ENCODE peak calls at places on chromosomes 1 and 21, in four cellular contexts. V, B, L and K are unnamed samples.

GRCh38 chr1:9399510-9400424 is 107.1 kb downstream of the SPSB1 start:
- DNase-seq in V (peak), L (peak), B (no peak), K (peak)

GRCh38 chr1:219092206-219092605 is 81.5 kb upstream of the LYPLAL1 start:
- DNase-seq in V (no peak), L (no peak), B (peak), K (no peak)

GRCh38 chr1:67610450-67610849 is 74.6 kb upstream of the GADD45A start:
- DNase-seq in L (no peak), V (no peak), B (no peak), K (no peak)

GRCh38 chr1:153122831-153123421 is 9.6 kb upstream of the SPRR2F start:
- DNase-seq in L (peak), V (no peak), B (no peak), K (peak)

GRCh38 chr1:10794724-10795304 is 1.6 kb downstream of the CASZ1 start:
- DNase-seq in V (no peak), L (peak), B (no peak), K (peak)

GRCh38 chr1:237717121-237717520 is 173.6 kb downstream of the ZP4 start:
- DNase-seq in L (peak), V (no peak), B (no peak), K (peak)

GRCh38 chr21:45502600-45502999 is 39.6 kb downstream of the SLC19A1 start:
- DNase-seq in B (no peak), V (no peak), L (no peak), K (peak)

GRCh38 chr1:87150143-87150542 is 178.5 kb upstream of the LMO4 start:
- DNase-seq in B (no peak), V (no peak), L (no peak), K (peak)

GRCh38 chr1:212161231-212161781 is 123.9 kb upstream of the PPP2R5A start:
- DNase-seq in V (no peak), L (no peak), B (peak), K (no peak)

GRCh38 chr21:26849428-26850115 is 4.4 kb upstream of the ADAMTS1 start:
- DNase-seq in B (peak), V (peak), L (peak), K (peak)

GRCh38 chr21:41171210-41171609 is 3.2 kb downstream of the BACE2 start:
- DNase-seq in V (no peak), B (peak), L (no peak), K (peak)

GRCh38 chr1:214466759-214467585 is 84.4 kb downstream of the PTPN14 start:
- DNase-seq in V (no peak), L (no peak), B (no peak), K (no peak)

GRCh38 chr1:154943649-154944421 is 7.3 kb upstream of the PMVK start:
- DNase-seq in L (peak), B (no peak), V (peak), K (peak)

GRCh38 chr1:41333146-41333784 is 28.0 kb upstream of the FOXO6 start:
- DNase-seq in B (peak), V (no peak), L (no peak), K (no peak)

GRCh38 chr1:3320246-3321152 is 134.0 kb upstream of the ARHGEF16 start:
- DNase-seq in V (no peak), L (peak), B (peak), K (no peak)

GRCh38 chr1:236301958-236302335 is 20.2 kb upstream of the ERO1B start:
- DNase-seq in B (no peak), L (peak), V (no peak), K (peak)

GRCh38 chr1:57796609-57797008 is 372.7 kb upstream of the DAB1 start:
- DNase-seq in L (no peak), V (no peak), B (peak), K (no peak)

GRCh38 chr1:33099290-33100118 is 18.6 kb downstream of the AZIN2 start:
- DNase-seq in V (no peak), L (no peak), B (peak), K (no peak)

GRCh38 chr1:16960560-16961296 is 19.7 kb downstream of the MFAP2 start:
- DNase-seq in V (no peak), L (peak), B (peak), K (peak)